ENCODE peak calls at places on chromosomes 16 and 17, in nine cellular contexts. V, L, Z, X, M, Q, D, F and B are unnamed samples.

GRCh38 chr17:73168667-73169066 is 3.9 kb downstream of the SSTR2 start:
- DNase-seq in V (no peak), L (no peak), Z (no peak), X (no peak), M (no peak), Q (no peak), D (no peak), F (no peak), B (no peak)

GRCh38 chr17:80758793-80759673 is 214.4 kb downstream of the RPTOR start:
- DNase-seq in V (no peak), L (no peak), Z (no peak), X (no peak), M (no peak), Q (peak; percentile 40), D (no peak), F (no peak), B (no peak)

GRCh38 chr16:55638256-55638655 is 17.5 kb upstream of the SLC6A2 start:
- DNase-seq in V (no peak), L (no peak), Z (no peak), X (no peak), M (no peak), Q (no peak), D (no peak), F (no peak), B (no peak)

GRCh38 chr17:81084691-81085419 is 49.9 kb downstream of the BAIAP2 start:
- DNase-seq in V (no peak), L (no peak), Z (no peak), X (no peak), M (peak; percentile 89), Q (no peak), D (no peak), F (peak; percentile 50), B (no peak)

GRCh38 chr16:19090916-19091315 is 22.8 kb upstream of the ITPRIPL2 start:
- DNase-seq in V (no peak), L (no peak), Z (no peak), X (no peak), M (no peak), Q (no peak), D (no peak), F (no peak), B (no peak)

GRCh38 chr17:66964083-66964771 is at the start of gene CACNG4:
- DNase-seq in V (no peak), L (no peak), Z (no peak), X (no peak), M (no peak), Q (peak; percentile 76), D (no peak), F (peak; percentile 68), B (no peak)

GRCh38 chr16:85227262-85227923 is 115.1 kb upstream of the CIBAR2 start:
- DNase-seq in V (no peak), L (no peak), Z (no peak), X (no peak), M (no peak), Q (no peak), D (no peak), F (no peak), B (no peak)

GRCh38 chr17:38749222-38750043 is 1.3 kb upstream of the PCGF2 start:
- DNase-seq in V (no peak), L (peak; percentile 66), Z (peak; percentile 46), X (no peak), M (peak; percentile 82), Q (peak; percentile 92), D (peak; percentile 86), F (peak; percentile 90), B (no peak)

GRCh38 chr17:77086433-77087010 is 54.2 kb upstream of the SEC14L1 start:
- DNase-seq in V (no peak), L (peak; percentile 84), Z (peak; percentile 46), X (peak; percentile 84), M (peak; percentile 87), Q (peak; percentile 93), D (peak; percentile 69), F (peak; percentile 80), B (no peak)

GRCh38 chr17:48770954-48771353 is 42.4 kb upstream of the HOXB13 start:
- DNase-seq in V (no peak), L (no peak), Z (no peak), X (no peak), M (no peak), Q (no peak), D (peak; percentile 16), F (no peak), B (no peak)

GRCh38 chr16:844638-845348 is 44.3 kb upstream of the GNG13 start:
- DNase-seq in V (no peak), L (no peak), Z (no peak), X (no peak), M (no peak), Q (no peak), D (no peak), F (no peak), B (no peak)

GRCh38 chr17:48563385-48563838 is 14.7 kb downstream of the HOXB4 start:
- DNase-seq in V (no peak), L (no peak), Z (no peak), X (no peak), M (no peak), Q (no peak), D (no peak), F (no peak), B (no peak)